ENCODE peak calls at places on chromosome 21, in six cellular contexts. One of them, this sample, is unnamed. For H3K36me3 and H3K4me1, the result is how much of the 10 kb centered on the place peaks cover.

GRCh38 chr21:37525810-37526209 is 159.2 kb downstream of the DYRK1A start:
- DNase-seq in psoas muscle: no peak
- DNase-seq in mesenchymal stem cell: peak
- DNase-seq in esophagus muscularis mucosa: no peak
- DNase-seq in CD4-positive, CD25-positive, alpha-beta regulatory T cell: no peak
- DNase-seq in pancreas: no peak
- DNase-seq in this sample: no peak

GRCh38 chr21:43749686-43750262 is 26.3 kb downstream of the CSTB start:
- DNase-seq in psoas muscle: no peak
- DNase-seq in pancreas: no peak
- DNase-seq in esophagus muscularis mucosa: no peak
- DNase-seq in CD4-positive, CD25-positive, alpha-beta regulatory T cell: no peak
- DNase-seq in mesenchymal stem cell: no peak
- DNase-seq in this sample: no peak

GRCh38 chr21:40830836-40831235 is 16.1 kb downstream of the DSCAM start:
- DNase-seq in CD4-positive, CD25-positive, alpha-beta regulatory T cell: no peak
- DNase-seq in pancreas: no peak
- DNase-seq in psoas muscle: no peak
- DNase-seq in esophagus muscularis mucosa: no peak
- DNase-seq in mesenchymal stem cell: no peak
- DNase-seq in this sample: no peak

GRCh38 chr21:19228241-19228640 is 824.7 kb upstream of the TMPRSS15 start:
- DNase-seq in psoas muscle: no peak
- DNase-seq in mesenchymal stem cell: peak
- DNase-seq in CD4-positive, CD25-positive, alpha-beta regulatory T cell: no peak
- DNase-seq in esophagus muscularis mucosa: no peak
- DNase-seq in pancreas: no peak
- DNase-seq in this sample: no peak

GRCh38 chr21:16102113-16102512 is 372.3 kb downstream of the USP25 start:
- DNase-seq in esophagus muscularis mucosa: no peak
- DNase-seq in psoas muscle: no peak
- DNase-seq in CD4-positive, CD25-positive, alpha-beta regulatory T cell: no peak
- DNase-seq in mesenchymal stem cell: no peak
- DNase-seq in pancreas: no peak
- DNase-seq in this sample: peak

GRCh38 chr21:36534656-36535055 is 54.7 kb upstream of the CLDN14 start:
- DNase-seq in mesenchymal stem cell: no peak
- DNase-seq in pancreas: no peak
- DNase-seq in psoas muscle: no peak
- DNase-seq in esophagus muscularis mucosa: no peak
- DNase-seq in CD4-positive, CD25-positive, alpha-beta regulatory T cell: no peak
- DNase-seq in this sample: no peak

GRCh38 chr21:38386967-38387366 is 111.3 kb downstream of the ERG start:
- DNase-seq in mesenchymal stem cell: peak
- DNase-seq in esophagus muscularis mucosa: peak
- DNase-seq in CD4-positive, CD25-positive, alpha-beta regulatory T cell: no peak
- DNase-seq in psoas muscle: no peak
- DNase-seq in pancreas: no peak
- DNase-seq in this sample: peak

GRCh38 chr21:38228115-38228514 is 28.7 kb upstream of the KCNJ15 start:
- DNase-seq in mesenchymal stem cell: no peak
- DNase-seq in CD4-positive, CD25-positive, alpha-beta regulatory T cell: no peak
- DNase-seq in psoas muscle: no peak
- DNase-seq in pancreas: peak
- DNase-seq in esophagus muscularis mucosa: no peak
- DNase-seq in this sample: no peak

GRCh38 chr21:46418265-46418946 is 40.3 kb upstream of the DIP2A start:
- DNase-seq in pancreas: no peak
- DNase-seq in esophagus muscularis mucosa: no peak
- DNase-seq in psoas muscle: peak
- DNase-seq in CD4-positive, CD25-positive, alpha-beta regulatory T cell: no peak
- DNase-seq in mesenchymal stem cell: no peak
- DNase-seq in this sample: no peak

GRCh38 chr21:43196789-43197188 is 28.0 kb downstream of the CRYAA start:
- DNase-seq in mesenchymal stem cell: peak
- DNase-seq in esophagus muscularis mucosa: no peak
- DNase-seq in psoas muscle: no peak
- DNase-seq in pancreas: peak
- DNase-seq in CD4-positive, CD25-positive, alpha-beta regulatory T cell: no peak
- DNase-seq in this sample: no peak

GRCh38 chr21:38908537-38908936 is 102.8 kb downstream of the ETS2 start:
- DNase-seq in psoas muscle: no peak
- DNase-seq in pancreas: no peak
- DNase-seq in CD4-positive, CD25-positive, alpha-beta regulatory T cell: no peak
- DNase-seq in esophagus muscularis mucosa: no peak
- DNase-seq in mesenchymal stem cell: no peak
- DNase-seq in this sample: no peak

GRCh38 chr21:36087362-36088138 is 17.7 kb downstream of the CBR1 start:
- DNase-seq in esophagus muscularis mucosa: no peak
- DNase-seq in CD4-positive, CD25-positive, alpha-beta regulatory T cell: no peak
- DNase-seq in psoas muscle: no peak
- DNase-seq in pancreas: no peak
- DNase-seq in mesenchymal stem cell: no peak
- DNase-seq in this sample: peak

GRCh38 chr21:37561506-37561905 is 194.9 kb downstream of the DYRK1A start:
- DNase-seq in pancreas: no peak
- DNase-seq in psoas muscle: no peak
- DNase-seq in mesenchymal stem cell: no peak
- DNase-seq in CD4-positive, CD25-positive, alpha-beta regulatory T cell: no peak
- DNase-seq in esophagus muscularis mucosa: peak
- DNase-seq in this sample: no peak

GRCh38 chr21:43012596-43012995 is 38.2 kb downstream of the PKNOX1 start:
- DNase-seq in CD4-positive, CD25-positive, alpha-beta regulatory T cell: no peak
- DNase-seq in psoas muscle: no peak
- DNase-seq in esophagus muscularis mucosa: no peak
- DNase-seq in mesenchymal stem cell: no peak
- DNase-seq in pancreas: no peak
- DNase-seq in this sample: peak

GRCh38 chr21:31184462-31184861 is 146.2 kb upstream of the KRTAP19-8 start:
- DNase-seq in psoas muscle: no peak
- DNase-seq in mesenchymal stem cell: no peak
- DNase-seq in pancreas: no peak
- DNase-seq in esophagus muscularis mucosa: no peak
- DNase-seq in CD4-positive, CD25-positive, alpha-beta regulatory T cell: peak
- DNase-seq in this sample: no peak

GRCh38 chr21:28160378-28160777 is 832.3 kb downstream of the LTN1 start:
- DNase-seq in mesenchymal stem cell: peak
- DNase-seq in esophagus muscularis mucosa: no peak
- DNase-seq in CD4-positive, CD25-positive, alpha-beta regulatory T cell: no peak
- DNase-seq in pancreas: no peak
- DNase-seq in psoas muscle: peak
- DNase-seq in this sample: peak

GRCh38 chr21:26835027-26835713 is 10.0 kb downstream of the ADAMTS1 start:
- DNase-seq in esophagus muscularis mucosa: no peak
- DNase-seq in pancreas: no peak
- DNase-seq in CD4-positive, CD25-positive, alpha-beta regulatory T cell: no peak
- DNase-seq in psoas muscle: no peak
- DNase-seq in mesenchymal stem cell: peak
- DNase-seq in this sample: peak

GRCh38 chr21:30480145-30480544 is at the start of gene KRTAP19-1:
- DNase-seq in CD4-positive, CD25-positive, alpha-beta regulatory T cell: no peak
- DNase-seq in psoas muscle: no peak
- DNase-seq in mesenchymal stem cell: no peak
- DNase-seq in esophagus muscularis mucosa: no peak
- DNase-seq in pancreas: no peak
- DNase-seq in this sample: no peak

GRCh38 chr21:14916676-14917141 is 148.1 kb downstream of the NRIP1 start:
- DNase-seq in psoas muscle: no peak
- DNase-seq in CD4-positive, CD25-positive, alpha-beta regulatory T cell: no peak
- DNase-seq in mesenchymal stem cell: peak
- DNase-seq in pancreas: no peak
- DNase-seq in esophagus muscularis mucosa: no peak
- DNase-seq in this sample: no peak

GRCh38 chr21:43697758-43698643 is 20.9 kb upstream of the PDXK start:
- DNase-seq in mesenchymal stem cell: peak
- DNase-seq in esophagus muscularis mucosa: no peak
- DNase-seq in pancreas: no peak
- DNase-seq in CD4-positive, CD25-positive, alpha-beta regulatory T cell: peak
- DNase-seq in psoas muscle: no peak
- DNase-seq in this sample: peak

GRCh38 chr21:43375827-43376795 is 50.8 kb downstream of the SIK1 start:
- DNase-seq in esophagus muscularis mucosa: no peak
- DNase-seq in psoas muscle: no peak
- DNase-seq in CD4-positive, CD25-positive, alpha-beta regulatory T cell: no peak
- DNase-seq in pancreas: no peak
- DNase-seq in mesenchymal stem cell: no peak
- DNase-seq in this sample: no peak

GRCh38 chr21:46585191-46585953 is 19.5 kb downstream of the S100B start:
- DNase-seq in CD4-positive, CD25-positive, alpha-beta regulatory T cell: no peak
- DNase-seq in mesenchymal stem cell: no peak
- DNase-seq in psoas muscle: no peak
- DNase-seq in esophagus muscularis mucosa: no peak
- DNase-seq in pancreas: no peak
- DNase-seq in this sample: no peak

GRCh38 chr21:33557447-33557846 is 14.6 kb downstream of the SON start:
- DNase-seq in pancreas: no peak
- DNase-seq in psoas muscle: no peak
- DNase-seq in mesenchymal stem cell: no peak
- DNase-seq in esophagus muscularis mucosa: no peak
- DNase-seq in CD4-positive, CD25-positive, alpha-beta regulatory T cell: no peak
- DNase-seq in this sample: no peak
- H3K36me3 ChIP-seq in pancreas: half or more
- H3K36me3 ChIP-seq in psoas muscle: half or more
- H3K36me3 ChIP-seq in mesenchymal stem cell: under half
- H3K36me3 ChIP-seq in esophagus muscularis mucosa: half or more
- H3K36me3 ChIP-seq in CD4-positive, CD25-positive, alpha-beta regulatory T cell: half or more
- H3K36me3 ChIP-seq in this sample: half or more

GRCh38 chr21:45089964-45090363 is 15.6 kb downstream of the ADARB1 start:
- DNase-seq in pancreas: no peak
- DNase-seq in CD4-positive, CD25-positive, alpha-beta regulatory T cell: no peak
- DNase-seq in esophagus muscularis mucosa: no peak
- DNase-seq in psoas muscle: no peak
- DNase-seq in mesenchymal stem cell: no peak
- DNase-seq in this sample: no peak
- H3K4me1 ChIP-seq in pancreas: under half
- H3K4me1 ChIP-seq in CD4-positive, CD25-positive, alpha-beta regulatory T cell: under half
- H3K4me1 ChIP-seq in esophagus muscularis mucosa: half or more
- H3K4me1 ChIP-seq in psoas muscle: under half
- H3K4me1 ChIP-seq in mesenchymal stem cell: under half
- H3K4me1 ChIP-seq in this sample: under half

DNA sequence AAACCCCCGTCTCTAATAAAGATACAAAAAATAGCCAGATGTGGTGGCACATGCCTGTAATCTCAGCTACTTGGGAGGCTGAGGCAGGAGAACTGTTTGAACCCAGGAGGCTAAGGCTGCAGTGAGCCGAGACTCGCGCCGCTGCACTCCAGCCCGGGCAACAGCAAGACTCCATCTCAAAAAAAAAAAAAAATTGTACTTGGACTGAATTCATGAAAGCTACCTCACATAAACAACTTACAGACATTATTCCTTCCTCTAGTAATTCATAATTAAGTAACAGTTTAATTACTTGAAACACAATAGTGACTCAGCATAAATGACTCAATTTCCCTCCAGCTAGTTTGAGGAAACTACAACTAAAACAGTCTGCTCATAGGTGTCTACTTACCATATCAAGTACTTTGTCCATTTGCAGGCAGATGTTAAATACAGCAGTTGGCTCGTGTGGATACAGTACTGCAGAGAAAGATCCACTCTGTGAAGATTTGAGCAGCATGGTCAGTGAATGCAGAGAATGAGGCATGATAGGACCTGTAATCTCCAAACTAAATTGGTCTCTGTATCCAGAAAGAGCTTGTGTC is 9.4 kb downstream of the DONSON start:
- DNase-seq in pancreas: no peak
- DNase-seq in esophagus muscularis mucosa: no peak
- DNase-seq in mesenchymal stem cell: peak
- DNase-seq in psoas muscle: no peak
- DNase-seq in CD4-positive, CD25-positive, alpha-beta regulatory T cell: peak
- DNase-seq in this sample: peak
- H3K36me3 ChIP-seq in pancreas: under half
- H3K36me3 ChIP-seq in esophagus muscularis mucosa: under half
- H3K36me3 ChIP-seq in mesenchymal stem cell: under half
- H3K36me3 ChIP-seq in psoas muscle: half or more
- H3K36me3 ChIP-seq in CD4-positive, CD25-positive, alpha-beta regulatory T cell: under half
- H3K36me3 ChIP-seq in this sample: under half

DNA sequence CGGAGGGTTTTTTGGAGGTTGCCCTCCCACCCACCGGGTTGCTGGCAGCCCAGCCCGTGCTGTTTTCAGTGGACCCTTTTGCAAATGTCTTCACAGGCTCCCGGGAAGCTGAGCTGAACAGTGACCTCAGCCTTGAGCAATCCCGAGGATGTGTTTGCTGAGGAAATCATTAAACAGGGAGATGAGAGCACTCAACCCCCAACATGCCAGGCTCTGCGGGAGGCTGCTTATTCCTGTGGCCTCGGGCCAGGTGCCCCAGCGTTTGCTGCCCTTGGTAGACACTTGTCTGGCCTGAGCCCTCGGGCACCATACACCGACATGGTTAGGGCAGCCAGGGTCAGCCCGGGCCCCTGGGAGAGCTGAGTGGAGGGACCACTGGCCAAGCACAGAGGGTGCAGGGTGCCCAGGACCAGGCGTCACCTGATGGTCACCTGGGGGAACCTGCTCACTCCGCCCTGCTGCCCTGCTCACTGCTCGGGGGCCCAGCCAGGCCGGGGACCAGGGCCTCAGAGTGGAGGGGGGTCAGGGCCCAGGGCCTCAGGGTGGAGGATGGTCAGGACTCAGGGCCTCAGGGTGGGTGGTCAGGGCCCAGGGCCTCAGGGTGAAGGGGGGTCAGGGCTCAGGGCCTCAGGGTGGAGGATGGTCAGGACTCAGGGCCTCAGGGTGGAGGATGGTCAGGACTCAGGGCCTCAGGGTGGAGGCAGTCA is 42.5 kb upstream of the POFUT2 start:
- DNase-seq in CD4-positive, CD25-positive, alpha-beta regulatory T cell: no peak
- DNase-seq in mesenchymal stem cell: peak
- DNase-seq in psoas muscle: peak
- DNase-seq in pancreas: peak
- DNase-seq in esophagus muscularis mucosa: no peak
- DNase-seq in this sample: peak
- H3K4me1 ChIP-seq in CD4-positive, CD25-positive, alpha-beta regulatory T cell: under half
- H3K4me1 ChIP-seq in mesenchymal stem cell: half or more
- H3K4me1 ChIP-seq in psoas muscle: under half
- H3K4me1 ChIP-seq in pancreas: under half
- H3K4me1 ChIP-seq in esophagus muscularis mucosa: under half
- H3K4me1 ChIP-seq in this sample: under half

GRCh38 chr21:34528131-34528561 is 16.1 kb upstream of the KCNE1 start:
- DNase-seq in CD4-positive, CD25-positive, alpha-beta regulatory T cell: no peak
- DNase-seq in esophagus muscularis mucosa: no peak
- DNase-seq in psoas muscle: no peak
- DNase-seq in pancreas: no peak
- DNase-seq in mesenchymal stem cell: no peak
- DNase-seq in this sample: peak
- H3K36me3 ChIP-seq in CD4-positive, CD25-positive, alpha-beta regulatory T cell: under half
- H3K36me3 ChIP-seq in esophagus muscularis mucosa: under half
- H3K36me3 ChIP-seq in psoas muscle: under half
- H3K36me3 ChIP-seq in pancreas: under half
- H3K36me3 ChIP-seq in mesenchymal stem cell: under half
- H3K36me3 ChIP-seq in this sample: under half

GRCh38 chr21:41833138-41834115 is 45.7 kb downstream of the PRDM15 start:
- DNase-seq in CD4-positive, CD25-positive, alpha-beta regulatory T cell: no peak
- DNase-seq in esophagus muscularis mucosa: no peak
- DNase-seq in mesenchymal stem cell: no peak
- DNase-seq in pancreas: no peak
- DNase-seq in psoas muscle: no peak
- DNase-seq in this sample: no peak
- H3K4me1 ChIP-seq in CD4-positive, CD25-positive, alpha-beta regulatory T cell: under half
- H3K4me1 ChIP-seq in esophagus muscularis mucosa: under half
- H3K4me1 ChIP-seq in mesenchymal stem cell: under half
- H3K4me1 ChIP-seq in pancreas: under half
- H3K4me1 ChIP-seq in psoas muscle: under half
- H3K4me1 ChIP-seq in this sample: under half

This sample was measured in GM23248.